ENCODE peak calls at places on chromosomes 7 and 10, in seven cellular contexts. S is cardiac fibroblast, X is heart left ventricle, U is fibroblast of mammary gland, N is AG10803, L is lower leg skin, P is astrocyte of the spinal cord. C is an unnamed sample.
A peak's percentile ranks its signal among the peaks of the same experiment; 100 is the strongest.

GRCh38 chr10:110414563-110415309 is 83.0 kb upstream of the DUSP5 start:
- DNase-seq in S (peak; percentile 47), X (no peak), U (no peak), N (peak; percentile 45), L (no peak), P (no peak), C (peak; percentile 90)

GRCh38 chr10:119379466-119380071 is 162.9 kb downstream of the RGS10 start:
- DNase-seq in S (no peak), X (no peak), U (no peak), N (no peak), L (no peak), P (no peak), C (no peak)

GRCh38 chr10:85238676-85239075 is 910.3 kb downstream of the CCSER2 start:
- DNase-seq in S (no peak), X (no peak), U (no peak), N (no peak), L (no peak), P (no peak), C (no peak)

GRCh38 chr10:70437721-70438120 is 3.8 kb downstream of the NODAL start:
- DNase-seq in S (no peak), X (no peak), U (no peak), N (no peak), L (no peak), P (no peak), C (no peak)

GRCh38 chr10:99506416-99506815 is 26.3 kb upstream of the NKX2-3 start:
- DNase-seq in S (no peak), X (no peak), U (no peak), N (no peak), L (no peak), P (no peak), C (no peak)

GRCh38 chr10:131977323-131978096 is 4.2 kb downstream of the BNIP3 start:
- DNase-seq in S (no peak), X (no peak), U (no peak), N (no peak), L (no peak), P (no peak), C (no peak)

GRCh38 chr7:2632717-2633537 is 1.1 kb downstream of the TTYH3 start:
- DNase-seq in S (peak; percentile 65), X (peak; percentile 70), U (peak; percentile 71), N (peak; percentile 64), L (peak; percentile 52), P (peak; percentile 85), C (peak; percentile 79)

GRCh38 chr10:69874464-69874863 is 72.8 kb downstream of the COL13A1 start:
- DNase-seq in S (peak; percentile 73), X (no peak), U (peak; percentile 79), N (peak; percentile 71), L (peak; percentile 69), P (peak; percentile 42), C (peak; percentile 76)

GRCh38 chr7:110413038-110413437 is 677.9 kb upstream of the LRRN3 start:
- DNase-seq in S (no peak), X (no peak), U (no peak), N (no peak), L (no peak), P (no peak), C (no peak)

GRCh38 chr7:31175672-31176071 is 123.6 kb downstream of the ADCYAP1R1 start:
- DNase-seq in S (no peak), X (no peak), U (no peak), N (no peak), L (no peak), P (no peak), C (no peak)

GRCh38 chr10:36170943-36171501 is 528.9 kb upstream of the FZD8 start:
- DNase-seq in S (no peak), X (no peak), U (no peak), N (peak; percentile 66), L (no peak), P (no peak), C (no peak)

GRCh38 chr10:129047001-129047400 is 420.0 kb upstream of the MGMT start:
- DNase-seq in S (no peak), X (no peak), U (no peak), N (no peak), L (no peak), P (peak; percentile 3), C (no peak)

GRCh38 chr10:63206997-63207952 is 74.1 kb downstream of the NRBF2 start:
- DNase-seq in S (peak; percentile 92), X (peak; percentile 46), U (peak; percentile 90), N (peak; percentile 89), L (peak; percentile 23), P (peak; percentile 87), C (peak; percentile 70)

GRCh38 chr10:56178210-56178609 is 182.8 kb downstream of the ZWINT start:
- DNase-seq in S (no peak), X (peak; percentile 70), U (no peak), N (no peak), L (no peak), P (no peak), C (peak; percentile 0)

GRCh38 chr7:108973075-108973474 is 403.4 kb downstream of the DNAJB9 start:
- DNase-seq in S (peak; percentile 1), X (no peak), U (no peak), N (no peak), L (no peak), P (peak; percentile 1), C (peak; percentile 10)

GRCh38 chr10:10475812-10476211 is 541.9 kb upstream of the CELF2 start:
- DNase-seq in S (no peak), X (no peak), U (no peak), N (no peak), L (no peak), P (no peak), C (no peak)

GRCh38 chr7:17033245-17033644 is 151.5 kb upstream of the AGR3 start:
- DNase-seq in S (no peak), X (no peak), U (no peak), N (no peak), L (no peak), P (no peak), C (no peak)

GRCh38 chr7:103569621-103570305 is 123.8 kb upstream of the SLC26A5 start:
- DNase-seq in S (no peak), X (no peak), U (no peak), N (no peak), L (no peak), P (no peak), C (no peak)

GRCh38 chr7:149241695-149242094 is 2.2 kb downstream of the ZNF212 start:
- DNase-seq in S (no peak), X (no peak), U (no peak), N (no peak), L (no peak), P (no peak), C (no peak)

GRCh38 chr10:110708776-110709443 is 64.8 kb downstream of the RBM20 start:
- DNase-seq in S (no peak), X (peak; percentile 73), U (no peak), N (no peak), L (no peak), P (no peak), C (no peak)

GRCh38 chr7:111229951-111230350 is 139.0 kb downstream of the LRRN3 start:
- DNase-seq in S (no peak), X (no peak), U (no peak), N (peak; percentile 81), L (no peak), P (peak; percentile 11), C (no peak)

GRCh38 chr7:24871765-24872164 is 108.2 kb downstream of the OSBPL3 start:
- DNase-seq in S (no peak), X (no peak), U (no peak), N (no peak), L (no peak), P (no peak), C (no peak)

GRCh38 chr7:116512524-116513188 is 12.2 kb upstream of the CAV1 start:
- DNase-seq in S (peak; percentile 56), X (no peak), U (peak; percentile 54), N (peak; percentile 42), L (no peak), P (no peak), C (peak; percentile 31)

GRCh38 chr10:35451103-35452016 is 115.1 kb downstream of the CCNY start:
- DNase-seq in S (peak; percentile 64), X (peak; percentile 66), U (peak; percentile 17), N (no peak), L (no peak), P (no peak), C (no peak)

GRCh38 chr7:100102950-100103840 is 1.8 kb downstream of the AP4M1 start:
- DNase-seq in S (peak; percentile 77), X (no peak), U (peak; percentile 97), N (peak; percentile 70), L (no peak), P (peak; percentile 92), C (no peak)
- H3K4me3 ChIP-seq in S (no peak overlapping the region), X (no peak overlapping the region), U (no peak overlapping the region), N (no peak overlapping the region), L (no peak overlapping the region), P (no peak overlapping the region), C (no peak overlapping the region)

GRCh38 chr10:109328001-109328400 is 595.3 kb downstream of the XPNPEP1 start:
- DNase-seq in S (no peak), X (no peak), U (no peak), N (no peak), L (no peak), P (no peak), C (no peak)
- TF ChIP-seq CTCF in S (no peak), X (no peak), U (no peak), N (no peak), L (no peak), P (no peak), C (no peak)

DNA sequence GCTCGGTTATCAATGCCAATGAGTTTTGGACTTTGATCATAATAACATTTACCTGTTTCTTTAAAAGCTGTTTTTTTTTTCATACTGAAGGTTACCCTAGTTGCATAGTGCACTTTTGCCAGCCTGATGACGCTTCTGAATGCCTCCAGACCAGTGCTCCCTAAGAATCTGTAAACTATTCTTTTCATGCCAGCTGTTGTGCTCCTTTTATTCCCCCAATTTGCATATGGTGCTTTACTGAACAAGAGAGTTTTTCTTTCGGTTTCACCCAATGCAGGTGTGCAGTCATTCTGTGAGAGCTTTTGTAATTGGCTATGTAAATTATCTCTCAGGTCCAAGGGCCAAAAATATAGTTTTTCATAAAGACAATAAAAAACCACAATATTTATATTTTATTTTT is 48.1 kb upstream of the GLCCI1 start:
- DNase-seq in S (no peak), X (no peak), U (no peak), N (no peak), L (no peak), P (no peak), C (peak; percentile 24)
- H3K4me3 ChIP-seq in S (no peak overlapping the region), X (no peak overlapping the region), U (no peak overlapping the region), N (no peak overlapping the region), L (no peak overlapping the region), P (no peak overlapping the region), C (no peak overlapping the region)

DNA sequence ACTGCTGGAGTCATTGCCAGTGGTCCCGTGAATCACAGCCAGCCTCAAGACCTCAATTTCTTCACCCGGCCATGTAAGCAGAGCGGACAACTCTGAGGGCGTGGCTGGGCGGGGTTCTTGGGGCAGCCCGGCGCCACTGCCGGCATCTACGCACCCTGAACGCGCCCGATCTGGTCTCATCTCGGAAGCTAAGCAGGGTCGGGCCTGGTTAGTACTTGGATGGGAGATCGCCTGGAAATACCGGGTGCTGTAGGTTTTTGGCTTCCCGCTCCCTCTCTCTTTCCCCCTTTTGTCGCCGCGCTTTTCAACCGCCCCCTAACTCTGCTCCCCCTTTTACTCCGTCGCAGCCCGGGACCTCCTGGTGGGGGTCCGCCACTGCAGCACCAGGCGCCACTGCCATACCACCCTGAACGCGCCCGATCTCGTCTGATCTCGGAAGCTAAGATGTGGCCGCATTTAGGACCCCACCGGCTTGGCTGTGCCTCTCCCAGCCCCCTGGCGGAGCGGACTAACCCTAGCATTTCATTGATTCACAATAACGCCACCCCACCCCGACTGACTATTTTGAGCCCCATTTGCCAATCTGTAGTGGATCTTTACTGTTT is 25.3 kb downstream of the GARIN1A start:
- DNase-seq in S (peak; percentile 68), X (peak; percentile 50), U (peak; percentile 85), N (peak; percentile 72), L (peak; percentile 32), P (peak; percentile 54), C (peak; percentile 75)
- TF ChIP-seq CTCF in S (peak; percentile 43), X (peak; percentile 18), U (peak; percentile 43), N (peak; percentile 51), L (no peak), P (peak; percentile 57), C (no peak)

C was measured in epithelial cell of esophagus.